ENCODE peak calls at places on chromosomes 16 and 17, in nine cellular contexts. P, R, A, M, K, W, S, Z and B are unnamed samples.

GRCh38 chr17:38415250-38416194 is 12.7 kb upstream of the ARHGAP23 start:
- DNase-seq in A (no peak), P (no peak), W (no peak), R (no peak), S (peak; percentile 44), K (peak; percentile 81), Z (peak; percentile 26), M (no peak), B (peak; percentile 77)

GRCh38 chr17:83055911-83056582 is 23.4 kb upstream of the METRNL start:
- DNase-seq in W (peak; percentile 70), P (peak; percentile 58), M (no peak), S (peak; percentile 79), A (no peak), K (peak; percentile 82), Z (peak; percentile 50), R (peak; percentile 54), B (peak; percentile 76)

GRCh38 chr17:12402963-12403622 is 262.6 kb upstream of the MYOCD start:
- DNase-seq in P (no peak), M (no peak), W (peak; percentile 26), S (peak; percentile 8), Z (peak; percentile 84), K (peak; percentile 90), R (peak; percentile 85), A (no peak), B (peak; percentile 56)

GRCh38 chr17:81066072-81066471 is 31.1 kb downstream of the BAIAP2 start:
- DNase-seq in R (no peak), A (no peak), Z (no peak), W (no peak), M (no peak), K (no peak), P (no peak), S (peak; percentile 67), B (no peak)

GRCh38 chr16:48383877-48384304 is 1.3 kb downstream of the SIAH1 start:
- DNase-seq in Z (no peak), K (no peak), R (no peak), M (no peak), P (peak; percentile 57), S (peak; percentile 36), W (no peak), A (no peak), B (no peak)

GRCh38 chr16:11405331-11406176 is 60.3 kb downstream of the RMI2 start:
- DNase-seq in M (peak; percentile 42), K (peak; percentile 13), A (no peak), W (no peak), P (no peak), R (no peak), Z (no peak), S (peak; percentile 32), B (no peak)

GRCh38 chr16:17273142-17273561 is 197.6 kb downstream of the XYLT1 start:
- DNase-seq in A (no peak), R (peak; percentile 75), W (peak; percentile 47), S (peak; percentile 15), P (no peak), Z (peak; percentile 76), M (no peak), K (peak; percentile 90), B (peak; percentile 93)

GRCh38 chr16:7405166-7405565 is 72.5 kb downstream of the RBFOX1 start:
- DNase-seq in A (peak; percentile 15), K (no peak), W (peak; percentile 5), P (no peak), Z (no peak), M (no peak), R (no peak), S (no peak), B (no peak)

GRCh38 chr16:13421726-13422125 is 498.2 kb upstream of the ERCC4 start:
- DNase-seq in Z (no peak), A (no peak), P (no peak), K (no peak), S (no peak), R (no peak), W (no peak), M (no peak), B (no peak)

GRCh38 chr16:28237754-28238357 is 26.1 kb upstream of the XPO6 start:
- DNase-seq in A (no peak), Z (no peak), W (no peak), S (no peak), P (no peak), R (no peak), K (no peak), M (no peak), B (no peak)

GRCh38 chr17:82882715-82883446 is 43.1 kb upstream of the ZNF750 start:
- DNase-seq in P (no peak), K (no peak), A (no peak), Z (no peak), W (no peak), S (no peak), R (no peak), M (peak; percentile 88), B (no peak)

GRCh38 chr16:53692146-53692545 is 11.5 kb downstream of the RPGRIP1L start:
- DNase-seq in P (no peak), M (no peak), A (no peak), S (peak; percentile 8), Z (no peak), K (peak; percentile 26), R (no peak), W (no peak), B (no peak)

GRCh38 chr17:20206591-20206990 is 197.4 kb downstream of the SPECC1 start:
- DNase-seq in W (no peak), R (no peak), A (no peak), P (no peak), M (no peak), S (peak; percentile 86), Z (peak; percentile 41), K (peak; percentile 85), B (peak; percentile 73)

GRCh38 chr17:71188811-71189492 is 931.9 kb upstream of the SOX9 start:
- DNase-seq in K (peak; percentile 96), S (peak; percentile 89), A (no peak), M (no peak), P (no peak), W (peak; percentile 86), Z (peak; percentile 79), R (peak; percentile 80), B (peak; percentile 49)

GRCh38 chr16:70754371-70754770 is 46.6 kb downstream of the VAC14 start:
- DNase-seq in W (no peak), K (no peak), S (no peak), R (no peak), M (no peak), A (no peak), P (no peak), Z (no peak), B (no peak)

GRCh38 chr17:50883850-50884291 is 17.7 kb upstream of the TOB1 start:
- DNase-seq in M (no peak), A (no peak), Z (no peak), K (no peak), S (peak; percentile 50), P (no peak), W (no peak), R (no peak), B (no peak)

DNA sequence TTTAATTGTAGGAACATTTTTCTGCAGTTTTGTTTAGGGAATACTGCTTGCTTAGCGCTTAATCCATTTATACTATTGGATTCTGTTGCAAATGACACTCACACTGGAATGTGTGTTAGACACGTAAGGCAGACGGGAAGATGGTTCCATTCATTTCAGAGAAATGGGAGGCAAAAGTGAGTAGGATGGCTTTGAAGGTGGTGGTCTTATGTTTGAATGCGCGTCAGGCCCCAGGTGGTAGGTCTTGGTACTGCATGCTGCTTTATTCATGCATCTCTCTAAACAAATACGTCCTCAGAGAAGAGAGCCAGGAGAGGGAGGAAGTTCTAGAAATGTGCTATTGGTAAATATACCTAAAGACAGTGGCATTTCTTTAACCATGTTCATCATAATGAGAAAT is 997.6 kb upstream of the RBFOX1 start:
- DNase-seq in A (no peak), W (no peak), R (no peak), M (no peak), P (no peak), Z (no peak), S (peak; percentile 0), K (no peak), B (no peak)
- TF ChIP-seq CTCF in A (no peak), W (peak; percentile 26), R (no peak), M (no peak), P (no peak), Z (peak; percentile 51), S (peak; percentile 32), K (peak; percentile 25), B (peak; percentile 63)

GRCh38 chr17:48562934-48563333 is 15.2 kb downstream of the HOXB4 start:
- DNase-seq in K (no peak), A (no peak), R (no peak), Z (no peak), M (no peak), W (no peak), P (no peak), S (no peak), B (no peak)

GRCh38 chr17:48563385-48563838 is 14.7 kb downstream of the HOXB4 start:
- DNase-seq in M (no peak), R (no peak), P (no peak), K (peak; percentile 75), Z (no peak), A (no peak), S (no peak), W (no peak), B (peak; percentile 28)

GRCh38 chr17:48564200-48565023 is 13.7 kb downstream of the HOXB4 start:
- DNase-seq in A (no peak), Z (no peak), P (no peak), M (no peak), K (no peak), R (no peak), S (no peak), W (no peak), B (peak; percentile 36)

GRCh38 chr17:48565024-48565558 is 13.1 kb downstream of the HOXB4 start:
- DNase-seq in Z (no peak), K (peak; percentile 75), W (no peak), M (no peak), A (no peak), S (no peak), P (no peak), R (no peak), B (no peak)

DNA sequence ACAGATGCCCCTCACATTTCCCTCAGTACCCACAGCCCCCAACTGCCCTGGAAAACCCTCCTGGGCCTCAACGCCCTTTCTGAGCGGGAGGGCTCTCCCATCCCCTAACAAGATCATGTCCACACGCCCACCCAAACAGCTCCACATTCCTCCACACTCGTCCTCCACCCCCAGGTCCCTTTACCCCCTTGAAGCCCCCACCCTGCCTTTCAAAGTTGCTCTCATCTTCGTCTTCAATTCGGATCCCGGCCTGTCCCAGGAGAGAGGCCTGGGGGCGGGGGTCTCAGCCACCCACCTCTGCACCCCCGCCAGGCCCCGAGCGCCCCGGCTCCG is 14.3 kb downstream of the HOXB4 start:
- DNase-seq in S (no peak), W (no peak), K (no peak), P (no peak), Z (no peak), A (no peak), M (no peak), R (no peak), B (no peak)
- H3K4me3 ChIP-seq in S (no peak overlapping the region), W (peak overlapping the region; percentile 40), K (peak overlapping the region; percentile 48), P (peak overlapping the region; percentile 51), Z (peak overlapping the region; percentile 65), A (peak overlapping the region; percentile 32), M (no peak overlapping the region), R (peak overlapping the region; percentile 54), B (peak overlapping the region; percentile 67)

GRCh38 chr16:4358236-4358635 is 7.1 kb upstream of the PAM16 start:
- DNase-seq in A (no peak), Z (no peak), W (no peak), R (no peak), S (no peak), M (no peak), P (no peak), K (no peak), B (no peak)
- TF ChIP-seq CTCF in A (no peak), Z (no peak), W (no peak), R (no peak), S (no peak), M (no peak), P (no peak), K (no peak), B (no peak)

GRCh38 chr16:1958715-1959268 is 546 bp upstream of the NDUFB10 start:
- DNase-seq in Z (no peak), A (peak; percentile 70), S (no peak), K (no peak), M (no peak), R (no peak), P (no peak), W (no peak), B (no peak)
- H3K4me3 ChIP-seq in Z (peak overlapping the region; percentile 43), A (no peak overlapping the region), S (peak overlapping the region; percentile 18), K (no peak overlapping the region), M (peak overlapping the region; percentile 95), R (peak overlapping the region; percentile 26), P (peak overlapping the region; percentile 88), W (no peak overlapping the region), B (peak overlapping the region; percentile 37)